ENCODE peak calls at places on chromosomes 13 and 19, in six cellular contexts. Y, I, D, B, N and W are unnamed samples.

GRCh38 chr13:92716749-92717148 is 509.9 kb upstream of the GPC6 start:
- DNase-seq in D (no peak), N (no peak), I (no peak), Y (no peak), B (no peak), W (no peak)

GRCh38 chr13:69198706-69199105 is 908.9 kb upstream of the ATXN8OS start:
- DNase-seq in B (no peak), D (no peak), I (no peak), Y (no peak), N (no peak), W (no peak)

GRCh38 chr19:3818479-3818878 is 32.3 kb upstream of the MATK start:
- DNase-seq in B (peak), Y (peak), I (no peak), N (no peak), D (peak), W (no peak)

GRCh38 chr13:104043184-104043583 is 977.0 kb upstream of the SLC10A2 start:
- DNase-seq in D (no peak), I (no peak), Y (no peak), N (no peak), B (no peak), W (no peak)

GRCh38 chr13:113656831-113657671 is 947 bp downstream of the ATP4B start:
- DNase-seq in D (no peak), I (no peak), B (no peak), Y (no peak), N (no peak), W (peak)

GRCh38 chr19:3471954-3472655 is 8.2 kb downstream of the SMIM24 start:
- DNase-seq in B (no peak), Y (peak), D (peak), I (peak), N (peak), W (no peak)

GRCh38 chr19:54094601-54095000 is 6.0 kb downstream of the OSCAR start:
- DNase-seq in D (no peak), B (no peak), N (no peak), I (no peak), Y (no peak), W (peak)

GRCh38 chr19:42244452-42245220 is 2.2 kb upstream of the GSK3A start:
- DNase-seq in N (peak), D (peak), B (peak), I (peak), Y (peak), W (peak)

GRCh38 chr19:48295458-48295857 is 25.6 kb downstream of the ZNF114 start:
- DNase-seq in I (no peak), B (peak), Y (no peak), N (no peak), D (no peak), W (no peak)

GRCh38 chr13:101298517-101298916 is 117.8 kb downstream of the NALCN start:
- DNase-seq in D (no peak), I (no peak), B (no peak), N (no peak), Y (no peak), W (no peak)

GRCh38 chr13:24922390-24923304 is 158.7 kb downstream of the RNF17 start:
- DNase-seq in N (peak), D (peak), B (peak), I (peak), Y (peak), W (peak)

GRCh38 chr19:19083413-19084178 is 19.8 kb downstream of the SLC25A42 start:
- DNase-seq in Y (no peak), D (no peak), N (no peak), B (no peak), I (no peak), W (no peak)

GRCh38 chr19:4795400-4795799 is 3.9 kb downstream of the FEM1A start:
- DNase-seq in Y (no peak), B (no peak), N (no peak), D (peak), I (no peak), W (no peak)

GRCh38 chr19:51418707-51419106 is 1.3 kb upstream of the SIGLEC10 start:
- DNase-seq in N (no peak), B (no peak), Y (no peak), I (no peak), D (no peak), W (no peak)

GRCh38 chr13:29569253-29570057 is 26.0 kb downstream of the SLC7A1 start:
- DNase-seq in I (no peak), B (no peak), D (no peak), Y (no peak), N (no peak), W (no peak)

GRCh38 chr13:113458218-113459065 is 5.2 kb upstream of the ADPRHL1 start:
- DNase-seq in Y (peak), B (no peak), D (peak), N (no peak), I (no peak), W (peak)